ENCODE peak calls at places on chromosome 1, in six cellular contexts. I, B, T, E, L and R are unnamed samples.

GRCh38 chr1:61141288-61142044 is 59.1 kb downstream of the NFIA start:
- DNase-seq in I (no peak), B (no peak), T (peak), E (no peak), L (no peak), R (peak)

GRCh38 chr1:168734271-168734670 is 5.3 kb upstream of the DPT start:
- DNase-seq in I (no peak), B (no peak), T (no peak), E (no peak), L (no peak), R (no peak)

GRCh38 chr1:201870397-201870796 is 18.3 kb upstream of the SHISA4 start:
- DNase-seq in I (no peak), B (no peak), T (no peak), E (no peak), L (no peak), R (no peak)

GRCh38 chr1:36988311-36988710 is 46.0 kb downstream of the GRIK3 start:
- DNase-seq in I (no peak), B (no peak), T (no peak), E (no peak), L (no peak), R (no peak)

GRCh38 chr1:20400341-20401177 is 85.5 kb downstream of the CAMK2N1 start:
- DNase-seq in I (no peak), B (peak), T (no peak), E (no peak), L (no peak), R (no peak)

GRCh38 chr1:93723101-93723500 is 41.5 kb upstream of the BCAR3 start:
- DNase-seq in I (no peak), B (peak), T (no peak), E (no peak), L (no peak), R (peak)

GRCh38 chr1:160408864-160409263 is 8.5 kb downstream of the VANGL2 start:
- DNase-seq in I (no peak), B (no peak), T (no peak), E (no peak), L (no peak), R (no peak)

GRCh38 chr1:35178295-35178695 is 14.7 kb downstream of the SFPQ start:
- DNase-seq in I (no peak), B (no peak), T (no peak), E (no peak), L (no peak), R (no peak)

GRCh38 chr1:90725961-90726715 is 9.0 kb upstream of the BARHL2 start:
- DNase-seq in I (no peak), B (peak), T (no peak), E (no peak), L (peak), R (no peak)
- TF ChIP-seq EZH2 in I (no peak), B (no peak), T (no peak), E (peak), L (peak), R (no peak)

GRCh38 chr1:60063561-60063960 is 10.0 kb downstream of the C1orf87 start:
- DNase-seq in I (no peak), B (no peak), T (no peak), E (no peak), L (no peak), R (no peak)
- TF ChIP-seq EZH2phosphoT487 in I (no peak), B (no peak), T (no peak), E (no peak), L (no peak), R (no peak)

GRCh38 chr1:164708596-164708995 is 149.6 kb downstream of the PBX1 start:
- DNase-seq in I (no peak), B (no peak), T (no peak), E (no peak), L (no peak), R (no peak)
- H3K4me2 ChIP-seq in I (no peak), B (no peak), T (no peak), E (no peak), L (no peak), R (peak)

DNA sequence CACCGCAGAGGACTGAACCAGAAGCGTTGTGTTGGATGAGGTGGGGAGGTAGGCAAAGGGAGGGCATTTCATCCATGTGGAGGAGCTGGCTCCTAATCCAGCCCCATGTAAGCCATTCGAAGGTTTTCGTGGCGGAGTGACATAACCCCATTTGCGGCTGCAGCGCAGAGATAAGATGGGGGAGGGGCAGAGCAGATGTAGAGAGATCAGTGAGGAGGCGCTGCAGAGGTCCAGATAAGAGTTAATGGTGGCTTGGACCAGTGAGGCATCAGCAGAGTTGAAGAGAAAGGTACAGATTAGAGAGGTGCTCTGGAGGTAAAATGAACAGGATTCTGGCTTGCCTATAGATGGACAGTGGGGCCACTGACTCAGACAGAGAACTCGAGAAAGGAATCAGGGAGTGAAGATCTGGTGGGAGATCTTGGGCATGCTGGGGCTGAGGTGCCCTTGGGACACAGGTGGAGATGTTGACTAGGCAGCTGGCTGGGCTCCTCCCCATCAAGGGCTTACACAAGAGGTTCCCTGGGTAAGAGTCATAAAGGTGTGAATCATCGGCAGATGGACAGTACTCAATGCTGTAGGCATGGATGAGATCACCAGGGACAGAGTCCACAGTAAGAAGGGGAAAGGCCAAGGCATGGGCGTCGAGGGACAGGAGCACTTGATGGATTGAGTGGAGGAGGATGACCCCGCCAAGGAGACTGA is 7.8 kb upstream of the PTPRF start:
- DNase-seq in I (peak), B (no peak), T (no peak), E (peak), L (no peak), R (peak)
- TF ChIP-seq EZH2 in I (no peak), B (no peak), T (no peak), E (no peak), L (no peak), R (no peak)

GRCh38 chr1:8378202-8378601 is 60.3 kb downstream of the SLC45A1 start:
- DNase-seq in I (no peak), B (no peak), T (no peak), E (no peak), L (no peak), R (no peak)

GRCh38 chr1:8376358-8376840 is 58.5 kb downstream of the SLC45A1 start:
- DNase-seq in I (no peak), B (no peak), T (no peak), E (no peak), L (no peak), R (no peak)

GRCh38 chr1:8378981-8379470 is 61.1 kb downstream of the SLC45A1 start:
- DNase-seq in I (no peak), B (no peak), T (no peak), E (no peak), L (no peak), R (no peak)

GRCh38 chr1:8379513-8380186 is 61.7 kb downstream of the SLC45A1 start:
- DNase-seq in I (no peak), B (no peak), T (no peak), E (no peak), L (peak), R (no peak)

GRCh38 chr1:8377382-8377928 is 59.5 kb downstream of the SLC45A1 start:
- DNase-seq in I (no peak), B (no peak), T (no peak), E (no peak), L (no peak), R (no peak)
- TF ChIP-seq EZH2phosphoT487 in I (no peak), B (no peak), T (no peak), E (no peak), L (no peak), R (no peak)

DNA sequence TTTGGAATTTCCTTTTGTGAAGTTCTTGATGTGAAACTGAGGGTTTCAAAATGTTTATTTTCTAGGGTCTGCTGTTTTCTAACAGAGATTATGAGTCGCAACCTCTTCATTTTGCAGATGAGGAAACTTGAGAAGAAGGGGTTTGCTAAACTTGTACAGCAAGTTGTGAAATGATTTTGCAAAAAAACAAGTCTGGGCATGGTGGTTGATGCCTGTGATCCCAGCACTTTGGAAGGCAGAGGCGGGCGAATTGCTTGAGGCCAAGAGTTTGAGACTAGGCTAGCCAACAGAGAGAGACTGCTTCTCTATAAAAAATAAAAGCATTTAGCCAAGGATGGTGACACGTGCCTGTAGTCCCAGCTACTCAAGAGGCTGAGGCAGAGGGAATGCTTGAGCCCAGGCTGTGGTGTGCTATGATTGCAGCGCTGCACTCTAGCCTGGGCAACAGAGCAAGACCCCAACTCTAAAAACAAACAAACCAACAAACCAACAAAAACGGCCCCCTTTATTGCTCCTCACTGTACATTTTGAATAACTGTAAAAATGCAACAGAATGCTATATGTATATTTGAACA is 9.9 kb downstream of the TRIM67 start:
- DNase-seq in I (no peak), B (no peak), T (no peak), E (no peak), L (no peak), R (peak)
- H3K4me2 ChIP-seq in I (no peak), B (no peak), T (no peak), E (no peak), L (no peak), R (peak)

GRCh38 chr1:217354900-217355299 is 276.0 kb downstream of the GPATCH2 start:
- DNase-seq in I (no peak), B (no peak), T (no peak), E (peak), L (no peak), R (no peak)
- TF ChIP-seq EZH2 in I (no peak), B (no peak), T (no peak), E (no peak), L (no peak), R (no peak)

GRCh38 chr1:227903061-227903521 is 44.6 kb downstream of the WNT9A start:
- DNase-seq in I (no peak), B (no peak), T (no peak), E (no peak), L (no peak), R (no peak)
- TF ChIP-seq EZH2phosphoT487 in I (no peak), B (no peak), T (no peak), E (no peak), L (no peak), R (no peak)

GRCh38 chr1:230186003-230186863 is 119.2 kb downstream of the GALNT2 start:
- DNase-seq in I (peak), B (no peak), T (no peak), E (peak), L (peak), R (peak)

GRCh38 chr1:230188826-230189225 is 121.8 kb downstream of the GALNT2 start:
- DNase-seq in I (no peak), B (no peak), T (no peak), E (no peak), L (no peak), R (no peak)

GRCh38 chr1:230186874-230187273 is 119.8 kb downstream of the GALNT2 start:
- DNase-seq in I (no peak), B (no peak), T (peak), E (no peak), L (no peak), R (no peak)

GRCh38 chr1:230187290-230187689 is 120.3 kb downstream of the GALNT2 start:
- DNase-seq in I (no peak), B (no peak), T (no peak), E (no peak), L (no peak), R (no peak)

DNA sequence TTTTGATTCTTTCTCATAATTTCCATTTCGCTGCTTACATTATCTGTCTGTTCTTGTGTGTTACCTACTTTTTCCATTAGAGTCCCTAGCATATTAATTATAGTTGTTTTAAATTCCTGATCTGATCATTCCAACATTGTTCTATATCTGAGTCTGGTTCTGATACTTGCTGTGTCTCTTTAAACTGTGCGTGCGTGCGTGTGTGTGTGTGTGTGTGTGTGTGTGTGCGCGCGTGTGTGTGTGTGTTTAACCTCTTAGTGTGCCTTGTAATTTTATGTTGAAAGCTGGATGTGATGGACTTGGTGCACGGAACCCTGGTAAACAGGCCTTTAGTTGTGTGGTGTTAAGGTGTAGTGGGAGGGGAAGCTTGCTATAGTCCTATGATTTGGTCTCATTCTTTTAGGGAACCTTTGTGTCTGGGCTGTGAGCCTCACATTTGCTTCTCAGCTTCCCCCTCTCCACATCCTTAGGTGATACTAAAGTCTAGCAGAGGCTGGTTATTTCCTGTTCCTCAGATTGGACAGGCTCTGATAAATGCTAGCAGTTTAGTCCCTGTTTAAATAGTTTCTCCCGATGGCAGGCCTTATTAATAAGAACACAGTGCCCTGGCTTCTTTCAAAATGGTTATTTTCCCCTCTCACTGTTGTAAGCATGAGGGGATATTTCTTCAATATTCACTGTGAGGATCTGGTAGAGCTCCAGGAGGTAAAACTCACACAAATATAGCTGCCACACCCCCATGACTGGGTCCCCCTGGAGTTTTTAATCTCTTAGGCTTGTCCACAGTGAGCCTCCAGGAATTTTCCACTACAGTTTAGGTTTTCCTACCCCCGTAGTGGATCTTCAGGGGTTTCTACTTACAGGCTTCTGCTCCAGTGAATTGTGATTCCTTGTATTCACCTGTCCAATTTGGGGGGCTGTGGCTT is 118.3 kb downstream of the GALNT2 start:
- DNase-seq in I (no peak), B (no peak), T (no peak), E (no peak), L (no peak), R (peak)
- H3K4me2 ChIP-seq in I (peak), B (no peak), T (no peak), E (peak), L (peak), R (peak)

GRCh38 chr1:51329443-51330325 is 678 bp downstream of the TTC39A start:
- DNase-seq in I (no peak), B (no peak), T (no peak), E (peak), L (no peak), R (peak)
- TF ChIP-seq EZH2 in I (no peak), B (peak), T (no peak), E (no peak), L (no peak), R (no peak)